ENCODE peak calls at places on chromosomes 13 and 19, in four cellular contexts. Q is OCI-LY7, O is MM.1S, A is hepatocyte. J is an unnamed sample.

GRCh38 chr13:51643114-51643881 is 59.0 kb downstream of the WDFY2 start:
- DNase-seq in Q (no peak), O (no peak), A (no peak), J (no peak)

GRCh38 chr19:45417151-45417550 is 6.6 kb downstream of the ERCC1 start:
- DNase-seq in Q (no peak), O (no peak), A (no peak), J (peak)

GRCh38 chr13:94312511-94313191 is 166.8 kb downstream of the DCT start:
- DNase-seq in Q (no peak), O (peak), A (no peak), J (no peak)

GRCh38 chr13:99536023-99536422 is 34.8 kb downstream of the TM9SF2 start:
- DNase-seq in Q (no peak), O (no peak), A (no peak), J (no peak)

GRCh38 chr13:57633141-57633949 is 1.8 kb downstream of the PCDH17 start:
- DNase-seq in Q (no peak), O (no peak), A (peak), J (no peak)

GRCh38 chr13:112325142-112325808 is 50.9 kb upstream of the SPACA7 start:
- DNase-seq in Q (no peak), O (no peak), A (no peak), J (no peak)

GRCh38 chr13:80215368-80215767 is 125.6 kb downstream of the SPRY2 start:
- DNase-seq in Q (no peak), O (no peak), A (no peak), J (no peak)

GRCh38 chr13:91017031-91017668 is 330.3 kb upstream of the MIR17HG start:
- DNase-seq in Q (peak), O (peak), A (peak), J (peak)

GRCh38 chr19:34489175-34489574 is 7.6 kb downstream of the WTIP start:
- DNase-seq in Q (no peak), O (no peak), A (no peak), J (no peak)

GRCh38 chr19:58001895-58002369 is 688 bp downstream of the ZNF606 start:
- DNase-seq in Q (no peak), O (no peak), A (no peak), J (no peak)

GRCh38 chr13:66087149-66087780 is 1142.9 kb downstream of the PCDH9 start:
- DNase-seq in Q (no peak), O (no peak), A (no peak), J (no peak)

GRCh38 chr19:31258211-31259052 is 90.8 kb downstream of the TSHZ3 start:
- DNase-seq in Q (no peak), O (no peak), A (no peak), J (no peak)

GRCh38 chr13:27446986-27447583 is 3.3 kb downstream of the MTIF3 start:
- DNase-seq in Q (peak), O (peak), A (no peak), J (no peak)

GRCh38 chr19:53463263-53463662 is 4.3 kb upstream of the ZNF813 start:
- DNase-seq in Q (peak), O (no peak), A (no peak), J (peak)

GRCh38 chr13:34011552-34012085 is 193.7 kb downstream of the RFC3 start:
- DNase-seq in Q (no peak), O (no peak), A (peak), J (no peak)

GRCh38 chr19:50835103-50835784 is 1.9 kb upstream of the KLK15 start:
- DNase-seq in Q (no peak), O (no peak), A (peak), J (no peak)

DNA sequence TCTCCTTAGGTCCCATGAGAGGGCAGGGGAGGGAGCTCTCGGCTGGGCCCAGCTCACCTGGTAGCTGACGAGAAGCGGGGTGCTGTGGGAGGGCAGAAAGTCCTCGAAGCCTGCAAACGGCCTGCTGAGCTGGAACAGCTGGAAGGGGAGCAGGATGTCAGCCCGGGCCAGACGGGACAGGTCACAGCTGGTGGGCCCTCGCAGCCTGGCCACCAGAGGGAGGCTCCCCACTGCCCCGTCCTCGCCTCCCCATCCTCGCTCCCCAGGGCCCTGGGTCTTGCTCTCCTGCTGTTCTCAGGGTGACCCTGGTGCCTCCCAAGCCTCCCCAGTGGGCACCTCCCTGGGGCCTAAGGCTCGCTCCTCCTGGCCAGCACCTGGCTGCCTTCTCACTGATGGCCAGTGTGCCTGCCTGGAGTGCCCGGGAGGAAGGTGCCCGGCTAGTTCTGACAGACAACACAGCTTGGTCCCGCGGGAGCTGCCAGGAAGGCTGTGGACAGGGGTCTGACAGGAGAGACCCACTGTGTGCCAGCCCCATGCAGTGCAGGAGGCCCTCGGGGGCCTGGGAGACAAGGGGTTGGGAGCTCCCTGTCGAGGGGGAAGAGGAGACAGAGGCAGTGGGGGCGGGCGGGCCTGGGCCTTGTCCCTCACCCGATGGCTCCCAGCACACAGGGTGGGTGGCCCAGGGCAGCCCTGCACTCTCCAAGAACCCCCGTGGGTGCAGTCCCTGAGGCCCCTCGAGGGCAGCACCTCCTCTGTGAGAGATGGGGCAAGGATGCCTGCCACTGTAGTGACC is 20.3 kb downstream of the GPX4 start:
- DNase-seq in Q (no peak), O (no peak), A (no peak), J (no peak)
- H2AFZ ChIP-seq in Q (no peak), O (no peak), A (no peak), J (no peak)

GRCh38 chr19:23916991-23917390 is 2.3 kb downstream of the ZNF726 start:
- DNase-seq in Q (no peak), O (no peak), A (no peak), J (no peak)

GRCh38 chr19:23913931-23914330 is 755 bp upstream of the ZNF726 start:
- DNase-seq in Q (no peak), O (no peak), A (no peak), J (no peak)

GRCh38 chr19:23917856-23918255 is 3.2 kb downstream of the ZNF726 start:
- DNase-seq in Q (no peak), O (no peak), A (no peak), J (no peak)

GRCh38 chr19:23909222-23909621 is 5.5 kb upstream of the ZNF726 start:
- DNase-seq in Q (no peak), O (no peak), A (no peak), J (no peak)

GRCh38 chr19:23914402-23915286 is at the start of gene ZNF726:
- DNase-seq in Q (peak), O (peak), A (no peak), J (peak)
- H2AFZ ChIP-seq in Q (peak), O (peak), A (no peak), J (peak)

GRCh38 chr19:49823472-49823871 is 5.4 kb downstream of the MED25 start:
- DNase-seq in Q (peak), O (no peak), A (no peak), J (no peak)

GRCh38 chr19:49820125-49820524 is 2.0 kb downstream of the MED25 start:
- DNase-seq in Q (no peak), O (no peak), A (peak), J (no peak)

GRCh38 chr19:49816616-49817015 is 1.5 kb upstream of the MED25 start:
- DNase-seq in Q (no peak), O (no peak), A (no peak), J (no peak)

GRCh38 chr19:49817964-49818690 is at the start of gene MED25:
- DNase-seq in Q (peak), O (peak), A (peak), J (peak)

DNA sequence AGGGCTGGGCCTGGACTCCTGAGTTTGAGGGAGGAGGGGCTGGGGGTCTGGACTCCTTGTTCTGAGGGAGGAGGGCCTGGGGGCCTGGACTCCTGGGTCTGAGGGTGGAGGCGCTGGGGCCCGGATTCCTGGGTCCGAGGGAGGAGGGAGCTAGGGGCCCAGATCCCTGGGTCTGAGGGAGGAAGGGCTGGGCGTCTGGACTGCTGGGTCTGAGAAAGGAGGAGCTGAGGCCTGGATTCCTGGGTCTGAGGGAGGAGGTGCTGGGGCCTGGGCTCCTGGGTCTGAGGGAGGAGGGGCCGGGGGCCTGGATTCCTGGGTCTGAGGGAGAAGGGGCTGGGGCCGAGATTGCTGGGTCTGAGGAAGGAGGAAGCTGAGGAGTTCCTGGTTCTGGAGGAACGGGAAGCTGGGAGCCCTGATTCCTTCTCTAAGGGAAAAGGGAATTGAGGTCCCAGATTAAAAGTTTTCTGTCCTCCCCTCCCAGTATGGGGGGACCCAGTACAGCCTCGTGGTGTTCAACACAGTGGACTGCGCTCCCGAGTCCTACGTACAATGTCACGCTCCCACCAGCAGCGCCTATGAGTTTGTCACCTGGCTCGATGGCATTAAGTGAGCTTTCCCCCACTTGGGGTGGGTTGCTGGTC is 722 bp downstream of the MED25 start:
- DNase-seq in Q (peak), O (no peak), A (peak), J (no peak)
- H2AFZ ChIP-seq in Q (peak), O (peak), A (peak), J (peak)

GRCh38 chr19:3211191-3211590 is 13.3 kb upstream of the CELF5 start:
- DNase-seq in Q (no peak), O (no peak), A (no peak), J (no peak)

GRCh38 chr19:3213159-3213558 is 11.3 kb upstream of the CELF5 start:
- DNase-seq in Q (peak), O (no peak), A (no peak), J (no peak)

GRCh38 chr19:3208317-3209207 is 15.9 kb upstream of the CELF5 start:
- DNase-seq in Q (no peak), O (no peak), A (no peak), J (no peak)

GRCh38 chr19:3207466-3208242 is 16.8 kb upstream of the CELF5 start:
- DNase-seq in Q (no peak), O (no peak), A (no peak), J (peak)

GRCh38 chr19:3210347-3211017 is 14.0 kb upstream of the CELF5 start:
- DNase-seq in Q (peak), O (peak), A (peak), J (peak)
- H2AFZ ChIP-seq in Q (no peak), O (no peak), A (no peak), J (no peak)

DNA sequence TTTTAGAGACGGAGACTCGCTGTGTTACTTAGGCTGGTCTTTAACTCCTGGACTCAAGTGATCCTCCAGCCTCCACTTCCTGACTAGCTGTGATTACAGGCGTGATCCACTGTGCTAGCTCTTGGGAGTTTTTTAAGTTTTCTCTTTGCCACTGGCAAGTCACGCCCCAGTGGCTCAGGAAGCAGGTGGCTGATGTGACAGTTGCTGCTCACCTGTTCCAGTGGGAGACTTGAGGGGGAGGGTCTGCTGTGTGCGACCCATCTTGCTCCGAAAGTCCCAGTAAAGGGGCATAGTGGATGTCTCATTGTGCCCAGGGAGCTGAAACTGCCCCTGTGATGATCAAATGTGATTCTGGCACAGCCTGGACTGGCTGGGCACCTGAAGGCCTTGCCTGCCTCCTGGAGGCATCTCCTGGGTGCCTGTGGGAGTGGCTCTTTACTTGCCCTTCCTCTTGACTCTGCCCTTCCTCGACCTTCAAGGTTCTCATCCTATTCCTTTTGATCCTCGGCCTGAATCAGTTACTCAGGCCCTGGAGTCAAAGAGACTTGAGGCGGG is 7.8 kb downstream of the SMARCA4 start:
- DNase-seq in Q (peak), O (no peak), A (no peak), J (no peak)
- H2AFZ ChIP-seq in Q (no peak), O (no peak), A (no peak), J (no peak)

GRCh38 chr13:49633687-49634086 is 5.4 kb downstream of the ARL11 start:
- DNase-seq in Q (no peak), O (no peak), A (no peak), J (no peak)
- H2AFZ ChIP-seq in Q (no peak), O (no peak), A (no peak), J (no peak)

GRCh38 chr13:32581177-32581786 is 5.0 kb upstream of the PDS5B start:
- DNase-seq in Q (peak), O (peak), A (peak), J (no peak)

GRCh38 chr13:32582991-32583390 is 3.3 kb upstream of the PDS5B start:
- DNase-seq in Q (no peak), O (no peak), A (no peak), J (no peak)

GRCh38 chr13:32582281-32582680 is 4.0 kb upstream of the PDS5B start:
- DNase-seq in Q (no peak), O (no peak), A (no peak), J (no peak)

GRCh38 chr13:32577032-32577431 is 9.2 kb upstream of the PDS5B start:
- DNase-seq in Q (no peak), O (no peak), A (no peak), J (no peak)
- H2AFZ ChIP-seq in Q (no peak), O (no peak), A (no peak), J (no peak)